ENCODE peak calls at places on chromosomes 16 and 17, in six cellular contexts. Y is Caco-2; R is T-helper 2 cell; T is stimulated activated CD8-positive, alpha-beta memory T cell treated with anti-CD3 and anti-CD28 coated beads, Interleukin-4, amount 100 ng/mL, for 48 hours; L is activated CD4-positive, CD25-positive, alpha-beta regulatory T cell; Z is adipocyte. K is an unnamed sample.

GRCh38 chr17:79294459-79295071 is 219.9 kb downstream of the ENGASE start:
- DNase-seq in T (peak; percentile 68), Z (peak; percentile 39), R (no peak), Y (peak; percentile 88), L (no peak), K (no peak)

GRCh38 chr17:604719-605118 is 109.9 kb downstream of the VPS53 start:
- DNase-seq in L (no peak), Y (no peak), R (no peak), Z (no peak), T (no peak), K (no peak)

GRCh38 chr16:732936-733335 is 6.0 kb downstream of the HAGHL start:
- DNase-seq in L (no peak), T (no peak), R (no peak), Y (no peak), Z (no peak), K (no peak)

GRCh38 chr17:27819171-27819544 is 18.8 kb upstream of the NOS2 start:
- DNase-seq in L (no peak), Z (no peak), R (no peak), T (no peak), Y (no peak), K (no peak)

GRCh38 chr16:53153130-53153529 is 98.3 kb downstream of the CHD9 start:
- DNase-seq in L (no peak), R (no peak), T (no peak), Y (no peak), Z (no peak), K (no peak)

GRCh38 chr16:1635070-1635469 is 22.9 kb downstream of the CRAMP1 start:
- DNase-seq in T (peak; percentile 34), Y (no peak), Z (no peak), R (no peak), L (no peak), K (no peak)

GRCh38 chr16:83305092-83305491 is 502.7 kb upstream of the HSBP1 start:
- DNase-seq in R (no peak), L (no peak), Y (no peak), T (no peak), Z (peak; percentile 84), K (peak; percentile 35)

GRCh38 chr17:68463211-68463990 is 6.1 kb upstream of the WIPI1 start:
- DNase-seq in Z (no peak), Y (no peak), T (no peak), L (no peak), R (no peak), K (no peak)

GRCh38 chr17:34382586-34383224 is 19.7 kb upstream of the CCL1 start:
- DNase-seq in T (peak; percentile 73), L (no peak), Z (no peak), R (no peak), Y (no peak), K (no peak)

GRCh38 chr17:38875477-38876080 is 5.7 kb downstream of the LASP1 start:
- DNase-seq in L (no peak), Z (peak; percentile 64), Y (no peak), R (no peak), T (no peak), K (no peak)

GRCh38 chr17:3639981-3640596 is 3.5 kb downstream of the CTNS start:
- DNase-seq in T (peak; percentile 72), R (no peak), Y (no peak), L (no peak), Z (peak; percentile 38), K (no peak)

K was measured in HS-27A.